ENCODE peak calls at places on chromosomes 11 and 22, in six cellular contexts. B is heart left ventricle, E is AG09309, Z is cardiac muscle cell, A is fibroblast of lung, H is aorta. Q is an unnamed sample.

GRCh38 chr11:2671748-2672147 is 28.0 kb downstream of the KCNQ1OT1 start:
- DNase-seq in Z (no peak), H (no peak), B (no peak), A (no peak), E (no peak), Q (peak)

GRCh38 chr11:120030411-120030810 is 107.5 kb downstream of the TRIM29 start:
- DNase-seq in E (no peak), Z (no peak), B (no peak), A (no peak), H (no peak), Q (no peak)

GRCh38 chr11:2296913-2297622 is 4.7 kb downstream of the C11orf21 start:
- DNase-seq in H (peak), Z (no peak), E (no peak), B (no peak), A (no peak), Q (no peak)

GRCh38 chr11:47408598-47409439 is 429 bp downstream of the SLC39A13 start:
- DNase-seq in H (peak), B (peak), E (no peak), A (peak), Z (no peak), Q (no peak)

GRCh38 chr11:119902656-119903181 is 173.7 kb upstream of the NECTIN1 start:
- DNase-seq in B (no peak), A (no peak), E (no peak), Z (no peak), H (no peak), Q (no peak)

GRCh38 chr22:38965614-38966378 is 8.4 kb downstream of the APOBEC3A start:
- DNase-seq in A (no peak), B (no peak), Z (peak), H (no peak), E (no peak), Q (no peak)

GRCh38 chr22:37229805-37230672 is 14.0 kb downstream of the RAC2 start:
- DNase-seq in E (peak), B (no peak), Z (no peak), A (no peak), H (peak), Q (no peak)

GRCh38 chr11:109085708-109086373 is 336.1 kb upstream of the C11orf87 start:
- DNase-seq in B (peak), A (peak), H (no peak), E (peak), Z (no peak), Q (peak)

GRCh38 chr11:97990162-97990920 is 1030.4 kb upstream of the CNTN5 start:
- DNase-seq in H (no peak), Z (no peak), A (peak), E (no peak), B (no peak), Q (no peak)

GRCh38 chr11:95451261-95451660 is 220.3 kb upstream of the SESN3 start:
- DNase-seq in B (no peak), Z (no peak), A (no peak), E (no peak), H (no peak), Q (no peak)

GRCh38 chr22:45008853-45009751 is 703 bp downstream of the PHF21B start:
- DNase-seq in B (no peak), A (no peak), H (no peak), E (no peak), Z (peak), Q (no peak)

GRCh38 chr11:119567667-119568582 is 145.0 kb upstream of the THY1 start:
- DNase-seq in Z (peak), E (peak), H (no peak), A (peak), B (peak), Q (no peak)

GRCh38 chr22:49211176-49211575 is 616.5 kb downstream of the BRD1 start:
- DNase-seq in E (no peak), H (no peak), Z (no peak), B (no peak), A (no peak), Q (peak)

GRCh38 chr11:58047818-58048217 is 17.1 kb downstream of the OR6Q1 start:
- DNase-seq in E (no peak), H (no peak), B (no peak), A (no peak), Z (no peak), Q (no peak)

GRCh38 chr22:46933040-46933439 is 170.6 kb downstream of the TBC1D22A start:
- DNase-seq in H (no peak), B (no peak), A (no peak), E (no peak), Z (no peak), Q (no peak)

GRCh38 chr22:47547239-47547661 is 784.8 kb downstream of the TBC1D22A start:
- DNase-seq in E (no peak), H (no peak), A (no peak), Z (no peak), B (no peak), Q (no peak)

GRCh38 chr11:102288745-102289083 is 28.6 kb upstream of the BIRC3 start:
- DNase-seq in B (no peak), E (no peak), A (no peak), H (no peak), Z (no peak), Q (no peak)

GRCh38 chr11:47551086-47551485 is 1.8 kb downstream of the CELF1 start:
- DNase-seq in H (no peak), E (no peak), A (peak), B (no peak), Z (peak), Q (no peak)

GRCh38 chr22:46537221-46537945 is at the start of gene CELSR1:
- DNase-seq in A (no peak), E (no peak), Z (peak), H (no peak), B (no peak), Q (no peak)

GRCh38 chr11:2273311-2273710 is 2.9 kb upstream of the ASCL2 start:
- DNase-seq in Z (no peak), E (no peak), A (no peak), H (no peak), B (no peak), Q (no peak)

GRCh38 chr11:119991669-119992068 is 146.2 kb downstream of the TRIM29 start:
- DNase-seq in A (no peak), B (no peak), E (no peak), Z (no peak), H (no peak), Q (no peak)

GRCh38 chr11:22454461-22454860 is 116.3 kb downstream of the SLC17A6 start:
- DNase-seq in Z (no peak), H (no peak), B (no peak), A (peak), E (no peak), Q (no peak)

GRCh38 chr22:49853981-49854791 is 542 bp downstream of the ZBED4 start:
- DNase-seq in Z (peak), E (no peak), H (peak), A (peak), B (peak), Q (peak)

GRCh38 chr11:11243790-11244469 is 109.1 kb downstream of the CSNK2A3 start:
- DNase-seq in A (no peak), B (peak), E (no peak), Z (peak), H (no peak), Q (no peak)

GRCh38 chr11:11604340-11604992 is 17.3 kb downstream of the GALNT18 start:
- DNase-seq in E (no peak), H (peak), Z (no peak), B (no peak), A (no peak), Q (no peak)

GRCh38 chr11:119209186-119209585 is 3.0 kb downstream of the CBL start:
- DNase-seq in E (no peak), A (no peak), H (no peak), Z (no peak), B (no peak), Q (no peak)

GRCh38 chr11:76510060-76511047 is 65.5 kb downstream of the EMSY start:
- DNase-seq in E (peak), Z (no peak), A (no peak), H (no peak), B (no peak), Q (no peak)

GRCh38 chr11:19557720-19558140 is 154.9 kb upstream of the NAV2 start:
- DNase-seq in H (peak), E (peak), Z (peak), A (peak), B (peak), Q (peak)

GRCh38 chr22:31906086-31906485 is 38.2 kb upstream of the YWHAH start:
- DNase-seq in H (no peak), E (no peak), Z (no peak), B (no peak), A (no peak), Q (no peak)

GRCh38 chr22:24445481-24446290 is 18.3 kb downstream of the ADORA2A start:
- DNase-seq in E (no peak), H (no peak), Z (no peak), B (no peak), A (no peak), Q (no peak)

GRCh38 chr11:67059671-67060070 is 3.0 kb downstream of the RHOD start:
- DNase-seq in Z (no peak), E (no peak), A (no peak), H (no peak), B (no peak), Q (no peak)

GRCh38 chr11:10454902-10455631 is at the start of gene AMPD3:
- DNase-seq in E (peak), A (peak), H (no peak), Z (no peak), B (no peak), Q (no peak)

GRCh38 chr11:79670846-79671245 is 230.0 kb upstream of the TENM4 start:
- DNase-seq in E (no peak), B (no peak), A (no peak), Z (no peak), H (no peak), Q (no peak)

GRCh38 chr11:131897247-131897646 is 526.8 kb downstream of the NTM start:
- DNase-seq in A (no peak), E (no peak), B (no peak), H (no peak), Z (no peak), Q (no peak)

GRCh38 chr11:125167954-125168821 is 3.6 kb downstream of the PKNOX2 start:
- DNase-seq in B (no peak), Z (no peak), E (peak), H (no peak), A (peak), Q (no peak)

GRCh38 chr11:116534270-116534975 is 238.4 kb downstream of the BUD13 start:
- DNase-seq in Z (no peak), E (no peak), A (no peak), H (no peak), B (no peak), Q (no peak)

GRCh38 chr11:18270102-18270501 is 4.0 kb downstream of the SAA1 start:
- DNase-seq in Z (no peak), H (no peak), A (no peak), E (no peak), B (no peak), Q (peak)

GRCh38 chr22:41562461-41562860 is 1.7 kb downstream of the CSDC2 start:
- DNase-seq in E (no peak), B (no peak), H (no peak), A (no peak), Z (no peak), Q (no peak)

GRCh38 chr22:41564563-41564962 is 3.8 kb downstream of the CSDC2 start:
- DNase-seq in Z (no peak), H (no peak), B (no peak), A (no peak), E (no peak), Q (no peak)

GRCh38 chr22:41561335-41561734 is 525 bp downstream of the CSDC2 start:
- DNase-seq in E (no peak), H (no peak), B (peak), Z (no peak), A (no peak), Q (no peak)

GRCh38 chr22:41561788-41562187 is 978 bp downstream of the CSDC2 start:
- DNase-seq in H (no peak), Z (no peak), B (peak), E (no peak), A (no peak), Q (no peak)

DNA sequence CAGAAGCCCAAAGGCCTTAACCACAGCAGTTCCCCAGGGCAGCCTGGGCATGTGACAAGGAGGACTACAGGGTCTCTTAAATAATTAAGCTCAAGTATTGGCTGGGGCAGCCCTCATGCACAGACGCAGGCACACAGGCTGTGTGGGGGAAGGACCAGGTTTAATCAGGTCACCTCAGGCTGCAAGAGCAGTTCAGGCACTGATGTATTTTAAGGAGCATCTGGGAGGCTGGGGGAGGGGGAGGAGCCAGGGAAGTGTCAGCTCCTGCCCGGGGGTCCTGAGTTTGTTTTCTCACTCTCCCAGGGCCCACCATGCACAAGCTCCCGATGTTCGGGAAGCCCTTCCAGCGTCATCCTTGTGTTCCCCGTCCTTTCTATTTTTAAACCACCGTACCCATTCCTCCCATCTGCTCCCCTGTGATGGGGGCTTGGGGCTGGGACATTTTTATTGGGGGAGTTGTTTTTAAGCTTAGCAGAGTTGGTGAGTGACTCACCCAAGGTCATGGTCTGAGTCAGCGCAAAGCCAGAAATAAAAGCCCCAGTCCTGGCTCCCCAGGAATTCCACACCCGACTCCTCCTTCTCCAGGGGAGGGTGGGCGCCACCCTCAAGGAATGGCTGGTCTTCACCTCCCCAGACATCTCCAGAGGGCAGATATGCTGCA is 2.4 kb downstream of the CSDC2 start:
- DNase-seq in E (no peak), H (peak), Z (no peak), B (peak), A (peak), Q (no peak)
- H3K4me3 ChIP-seq in E (peak), H (no peak), Z (no peak), B (peak), A (no peak), Q (no peak)

GRCh38 chr11:46336781-46337180 is 10.5 kb upstream of the DGKZ start:
- DNase-seq in E (peak), Z (no peak), A (no peak), H (no peak), B (no peak), Q (no peak)

GRCh38 chr11:46338636-46338987 is 8.7 kb upstream of the DGKZ start:
- DNase-seq in B (no peak), H (no peak), A (no peak), E (no peak), Z (no peak), Q (no peak)

GRCh38 chr11:46338988-46339666 is 8.1 kb upstream of the DGKZ start:
- DNase-seq in E (no peak), B (peak), Z (peak), A (no peak), H (no peak), Q (no peak)

GRCh38 chr11:46335858-46336600 is 11.2 kb upstream of the DGKZ start:
- DNase-seq in A (no peak), Z (no peak), E (no peak), B (no peak), H (no peak), Q (no peak)

GRCh38 chr11:46337626-46338345 is 9.5 kb upstream of the DGKZ start:
- DNase-seq in B (no peak), H (no peak), Z (no peak), A (no peak), E (no peak), Q (no peak)
- H3K4me3 ChIP-seq in B (no peak), H (no peak), Z (no peak), A (no peak), E (no peak), Q (no peak)

GRCh38 chr22:17119481-17120202 is 1.5 kb downstream of the TMEM121B start:
- DNase-seq in B (peak), A (peak), H (no peak), E (no peak), Z (no peak), Q (no peak)
- H3K4me3 ChIP-seq in B (no peak), A (no peak), H (no peak), E (no peak), Z (no peak), Q (no peak)

DNA sequence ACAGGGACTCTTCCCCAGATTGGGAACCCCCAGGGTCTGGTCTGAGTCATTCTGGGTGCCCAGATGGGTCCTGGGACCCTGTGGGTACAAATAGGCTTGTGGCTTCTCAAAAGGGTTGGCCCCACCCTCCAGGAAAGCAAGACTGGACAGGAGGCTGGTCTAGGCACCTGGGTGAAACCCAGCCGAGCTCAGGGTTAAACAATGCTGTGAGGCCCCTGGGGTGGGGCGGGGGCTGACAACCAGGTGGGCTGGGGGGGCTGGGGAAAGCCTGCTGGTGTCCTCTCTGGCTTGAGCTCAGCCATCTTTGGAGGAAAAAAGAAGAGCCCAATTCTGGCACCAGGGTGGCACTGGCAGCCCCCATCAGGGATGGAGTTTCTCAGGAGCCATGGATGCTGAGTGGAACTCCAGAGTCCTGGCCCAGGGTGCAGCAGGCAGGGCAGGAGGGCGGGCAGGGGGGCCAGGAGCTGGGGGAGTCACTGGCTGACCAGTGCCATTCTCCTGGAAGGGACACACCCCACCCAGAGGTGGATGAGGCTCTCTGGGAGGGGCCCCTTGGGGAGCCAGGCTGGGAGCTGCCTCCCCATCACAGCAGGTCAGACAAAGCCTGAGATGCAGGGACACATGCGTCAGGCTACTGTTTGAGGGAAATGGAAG is 1.1 kb downstream of the SEPTIN5 start:
- DNase-seq in A (no peak), H (no peak), B (peak), E (no peak), Z (no peak), Q (no peak)
- H3K4me3 ChIP-seq in A (no peak), H (no peak), B (no peak), E (no peak), Z (peak), Q (no peak)

GRCh38 chr22:35301370-35301874 is 1.7 kb downstream of the TOM1 start:
- DNase-seq in Z (no peak), B (no peak), E (peak), H (peak), A (peak), Q (peak)
- H3K4me3 ChIP-seq in Z (no peak), B (no peak), E (peak), H (no peak), A (peak), Q (peak)

GRCh38 chr11:85540635-85541034 is 86.5 kb downstream of the DLG2 start:
- DNase-seq in Z (no peak), B (no peak), E (no peak), A (no peak), H (no peak), Q (no peak)

GRCh38 chr11:85540181-85540580 is 87.0 kb downstream of the DLG2 start:
- DNase-seq in Z (no peak), A (no peak), B (no peak), H (no peak), E (no peak), Q (no peak)

GRCh38 chr11:85541683-85542082 is 85.5 kb downstream of the DLG2 start:
- DNase-seq in B (no peak), E (no peak), Z (no peak), H (no peak), A (no peak), Q (no peak)

GRCh38 chr11:85539029-85539689 is 88.0 kb downstream of the DLG2 start:
- DNase-seq in Z (no peak), E (no peak), B (no peak), H (no peak), A (no peak), Q (no peak)

GRCh38 chr11:85539740-85540139 is 87.4 kb downstream of the DLG2 start:
- DNase-seq in B (no peak), E (no peak), A (no peak), H (no peak), Z (no peak), Q (no peak)
- H3K4me3 ChIP-seq in B (no peak), E (no peak), A (no peak), H (no peak), Z (no peak), Q (no peak)

GRCh38 chr11:129951201-129951882 is 51.3 kb downstream of the PRDM10 start:
- DNase-seq in H (no peak), E (no peak), B (no peak), A (no peak), Z (no peak), Q (no peak)
- H3K4me3 ChIP-seq in H (no peak), E (no peak), B (no peak), A (no peak), Z (no peak), Q (no peak)

GRCh38 chr11:65867284-65868071 is 5.1 kb downstream of the EFEMP2 start:
- DNase-seq in B (no peak), A (no peak), H (no peak), Z (no peak), E (no peak), Q (no peak)
- H3K4me3 ChIP-seq in B (no peak), A (no peak), H (no peak), Z (no peak), E (no peak), Q (no peak)

GRCh38 chr22:22706253-22706940 is 62.0 kb downstream of the GGTLC2 start:
- DNase-seq in B (no peak), Z (no peak), H (peak), A (no peak), E (no peak), Q (peak)
- H3K4me3 ChIP-seq in B (no peak), Z (no peak), H (no peak), A (no peak), E (no peak), Q (no peak)

GRCh38 chr11:61007971-61008896 is 36.8 kb downstream of the CD6 start:
- DNase-seq in B (no peak), E (no peak), A (no peak), Z (peak), H (no peak), Q (peak)
- H3K4me3 ChIP-seq in B (peak), E (no peak), A (no peak), Z (peak), H (no peak), Q (peak)